ENCODE peak calls at places on chromosome 17, in eight cellular contexts. A, N, L, C, K, G, Q and D are unnamed samples. For H3K27me3, the result is how much of the 10 kb centered on the place peaks cover.

GRCh38 chr17:75854111-75854748 is 905 bp downstream of the WBP2 start:
- DNase-seq in A (peak), N (no peak), L (peak), C (peak), K (peak), G (peak), Q (no peak), D (peak)

GRCh38 chr17:68133370-68134045 is 98.0 kb downstream of the KPNA2 start:
- DNase-seq in A (no peak), N (no peak), L (no peak), C (no peak), K (no peak), G (no peak), Q (no peak), D (no peak)

GRCh38 chr17:76957600-76958464 is 89.6 kb downstream of the MGAT5B start:
- DNase-seq in A (peak), N (no peak), L (no peak), C (no peak), K (no peak), G (peak), Q (no peak), D (no peak)

GRCh38 chr17:20173091-20173490 is 163.9 kb downstream of the SPECC1 start:
- DNase-seq in A (peak), N (no peak), L (no peak), C (no peak), K (no peak), G (no peak), Q (no peak), D (no peak)

GRCh38 chr17:33868899-33869298 is 386.2 kb upstream of the CCL2 start:
- DNase-seq in A (no peak), N (no peak), L (no peak), C (no peak), K (no peak), G (no peak), Q (no peak), D (no peak)

GRCh38 chr17:57151798-57152197 is 66.8 kb downstream of the AKAP1 start:
- DNase-seq in A (no peak), N (no peak), L (no peak), C (no peak), K (no peak), G (no peak), Q (no peak), D (no peak)

GRCh38 chr17:336110-337021 is 16.2 kb downstream of the RPH3AL start:
- DNase-seq in A (no peak), N (peak), L (peak), C (no peak), K (peak), G (no peak), Q (no peak), D (no peak)

GRCh38 chr17:27477050-27477647 is 20.9 kb downstream of the KSR1 start:
- DNase-seq in A (no peak), N (no peak), L (no peak), C (no peak), K (no peak), G (no peak), Q (no peak), D (no peak)

GRCh38 chr17:40349477-40350409 is 14.8 kb downstream of the GJD3 start:
- DNase-seq in A (peak), N (no peak), L (peak), C (peak), K (no peak), G (peak), Q (no peak), D (peak)

GRCh38 chr17:40341808-40342574 is 22.5 kb downstream of the GJD3 start:
- DNase-seq in A (peak), N (peak), L (peak), C (peak), K (peak), G (peak), Q (no peak), D (no peak)

GRCh38 chr17:57552114-57552601 is 192.9 kb downstream of the CCDC182 start:
- DNase-seq in A (peak), N (no peak), L (peak), C (no peak), K (no peak), G (no peak), Q (no peak), D (no peak)

GRCh38 chr17:30600830-30601494 is 123.8 kb downstream of the GOSR1 start:
- DNase-seq in A (peak), N (no peak), L (no peak), C (peak), K (no peak), G (peak), Q (no peak), D (peak)

GRCh38 chr17:5418858-5419355 is 555 bp downstream of the NUP88 start:
- DNase-seq in A (peak), N (peak), L (no peak), C (peak), K (peak), G (peak), Q (peak), D (peak)

GRCh38 chr17:77375917-77376651 is 235.3 kb downstream of the SEC14L1 start:
- DNase-seq in A (peak), N (no peak), L (no peak), C (no peak), K (no peak), G (peak), Q (no peak), D (no peak)

GRCh38 chr17:35312346-35312745 is 61.1 kb downstream of the SLFN11 start:
- DNase-seq in A (no peak), N (no peak), L (no peak), C (no peak), K (no peak), G (no peak), Q (no peak), D (no peak)

GRCh38 chr17:66522591-66523272 is 220.3 kb downstream of the PRKCA start:
- DNase-seq in A (peak), N (no peak), L (no peak), C (peak), K (no peak), G (peak), Q (no peak), D (peak)

GRCh38 chr17:48442819-48443218 is 12.8 kb upstream of the SKAP1 start:
- DNase-seq in A (no peak), N (no peak), L (no peak), C (peak), K (no peak), G (no peak), Q (no peak), D (peak)

GRCh38 chr17:32852811-32853210 is 24.1 kb downstream of the MYO1D start:
- DNase-seq in A (peak), N (no peak), L (no peak), C (peak), K (no peak), G (no peak), Q (no peak), D (peak)

GRCh38 chr17:59149051-59149450 is 5.9 kb downstream of the SKA2 start:
- DNase-seq in A (peak), N (no peak), L (no peak), C (peak), K (no peak), G (peak), Q (no peak), D (peak)

GRCh38 chr17:77507116-77507885 is 366.5 kb downstream of the SEC14L1 start:
- DNase-seq in A (no peak), N (no peak), L (peak), C (no peak), K (no peak), G (no peak), Q (no peak), D (peak)

GRCh38 chr17:56934280-56934679 is 20.4 kb upstream of the TRIM25 start:
- DNase-seq in A (no peak), N (no peak), L (no peak), C (no peak), K (no peak), G (no peak), Q (no peak), D (peak)

GRCh38 chr17:65783845-65784334 is 222.4 kb upstream of the AXIN2 start:
- DNase-seq in A (peak), N (no peak), L (no peak), C (peak), K (no peak), G (peak), Q (peak), D (peak)

GRCh38 chr17:82698974-82699442 is 510 bp upstream of the RAB40B start:
- DNase-seq in A (no peak), N (peak), L (no peak), C (no peak), K (no peak), G (no peak), Q (no peak), D (no peak)

GRCh38 chr17:39244016-39244599 is 18.4 kb upstream of the STAC2 start:
- DNase-seq in A (no peak), N (no peak), L (no peak), C (no peak), K (no peak), G (no peak), Q (no peak), D (no peak)

GRCh38 chr17:40355804-40356758 is 8.5 kb downstream of the GJD3 start:
- DNase-seq in A (no peak), N (peak), L (peak), C (no peak), K (no peak), G (no peak), Q (no peak), D (no peak)

GRCh38 chr17:75552847-75553552 is 27.5 kb downstream of the LLGL2 start:
- DNase-seq in A (peak), N (no peak), L (no peak), C (no peak), K (no peak), G (peak), Q (no peak), D (no peak)

GRCh38 chr17:2395258-2396170 is 5.3 kb downstream of the MNT start:
- DNase-seq in A (peak), N (peak), L (peak), C (peak), K (no peak), G (peak), Q (no peak), D (peak)
- H3K4me3 ChIP-seq in A (peak), N (peak), L (no peak), C (no peak), K (no peak), G (no peak), Q (no peak), D (no peak)

GRCh38 chr17:16923904-16924700 is 47.8 kb downstream of the TNFRSF13B start:
- DNase-seq in A (no peak), N (peak), L (peak), C (no peak), K (no peak), G (no peak), Q (no peak), D (no peak)

GRCh38 chr17:16926591-16927451 is 45.1 kb downstream of the TNFRSF13B start:
- DNase-seq in A (no peak), N (peak), L (peak), C (peak), K (no peak), G (no peak), Q (no peak), D (no peak)

GRCh38 chr17:16926061-16926511 is 45.8 kb downstream of the TNFRSF13B start:
- DNase-seq in A (no peak), N (peak), L (peak), C (no peak), K (no peak), G (no peak), Q (no peak), D (no peak)

GRCh38 chr17:16924701-16925440 is 47.0 kb downstream of the TNFRSF13B start:
- DNase-seq in A (no peak), N (peak), L (peak), C (no peak), K (no peak), G (no peak), Q (no peak), D (no peak)

GRCh38 chr17:16925461-16926060 is 46.4 kb downstream of the TNFRSF13B start:
- DNase-seq in A (no peak), N (peak), L (peak), C (no peak), K (no peak), G (no peak), Q (no peak), D (no peak)
- TF ChIP-seq CTCF in A (no peak), N (no peak), L (no peak), C (no peak), K (no peak), G (no peak), Q (no peak), D (no peak)

GRCh38 chr17:81460856-81461460 is 51.6 kb downstream of the ACTG1 start:
- DNase-seq in A (no peak), N (peak), L (peak), C (no peak), K (no peak), G (no peak), Q (no peak), D (no peak)
- H3K27me3 ChIP-seq in A (under half), N (under half), L (under half), C (under half), K (under half), G (under half), Q (under half), D (under half)

GRCh38 chr17:9020096-9020823 is 1.1 kb upstream of the NTN1 start:
- DNase-seq in A (no peak), N (no peak), L (no peak), C (no peak), K (no peak), G (no peak), Q (no peak), D (no peak)
- H3K4me3 ChIP-seq in A (peak), N (peak), L (peak), C (no peak), K (no peak), G (no peak), Q (no peak), D (no peak)

GRCh38 chr17:55549140-55549539 is 37.9 kb upstream of the SMIM36 start:
- DNase-seq in A (no peak), N (no peak), L (no peak), C (peak), K (no peak), G (no peak), Q (no peak), D (peak)
- TF ChIP-seq CTCF in A (peak), N (no peak), L (peak), C (peak), K (no peak), G (no peak), Q (no peak), D (no peak)

DNA sequence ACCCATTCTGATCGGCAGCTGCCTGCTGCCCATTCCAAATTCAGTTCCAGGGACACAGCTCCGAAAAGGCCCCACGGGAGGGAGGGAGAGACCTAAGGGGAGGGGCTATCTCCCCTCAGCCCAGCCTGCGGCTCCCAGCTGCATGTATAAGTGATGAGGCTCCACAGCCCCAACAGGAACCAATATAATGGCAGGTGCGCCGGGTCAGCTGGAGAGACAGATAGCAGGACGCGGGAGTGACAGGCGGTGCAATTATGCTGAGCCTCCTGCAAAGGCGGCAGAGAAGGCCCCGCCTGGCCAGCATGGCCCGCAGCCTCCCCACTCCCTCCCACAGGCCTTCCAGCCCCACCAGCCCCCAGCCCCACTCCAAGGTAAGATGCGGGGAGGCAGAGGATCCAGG is 8.1 kb upstream of the C1QL1 start:
- DNase-seq in A (no peak), N (no peak), L (no peak), C (no peak), K (no peak), G (no peak), Q (no peak), D (no peak)
- H3K27me3 ChIP-seq in A (under half), N (under half), L (under half), C (under half), K (under half), G (under half), Q (under half), D (under half)

GRCh38 chr17:28760987-28761562 is 17.3 kb downstream of the TRAF4 start:
- DNase-seq in A (peak), N (peak), L (peak), C (peak), K (peak), G (peak), Q (no peak), D (peak)
- H3K4me3 ChIP-seq in A (no peak), N (no peak), L (no peak), C (no peak), K (no peak), G (no peak), Q (no peak), D (no peak)

GRCh38 chr17:50426814-50427787 is 1.1 kb downstream of the ACSF2 start:
- DNase-seq in A (peak), N (no peak), L (no peak), C (peak), K (peak), G (peak), Q (no peak), D (peak)
- TF ChIP-seq CTCF in A (peak), N (no peak), L (no peak), C (peak), K (no peak), G (peak), Q (peak), D (peak)

DNA sequence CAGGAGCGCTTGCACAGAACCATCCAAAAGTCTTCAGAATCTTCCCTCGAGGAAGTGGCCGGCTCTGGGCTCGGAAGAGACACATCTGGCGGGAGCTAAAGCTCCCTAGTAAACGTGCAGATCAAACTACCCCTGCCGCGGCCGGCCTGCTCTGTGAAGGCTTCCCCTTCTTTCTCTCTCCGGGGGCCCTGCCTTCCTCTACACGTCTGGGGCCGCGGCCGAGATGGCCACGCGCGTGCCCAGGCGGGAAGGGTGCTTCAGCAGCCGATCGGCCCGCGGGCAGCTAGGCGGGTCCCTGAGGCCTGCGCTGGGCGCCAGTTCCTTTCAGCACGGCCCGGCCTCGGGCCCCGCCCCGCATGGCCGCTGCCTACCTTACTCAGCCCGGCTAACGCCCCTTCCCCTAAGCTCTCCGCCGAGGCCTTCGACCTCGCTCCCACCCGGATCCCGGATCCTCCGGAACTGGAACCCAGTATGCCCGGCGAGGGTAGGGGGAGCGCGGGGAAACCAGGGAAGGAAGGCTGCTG is 408 bp downstream of the TMEM11 start:
- DNase-seq in A (no peak), N (peak), L (peak), C (no peak), K (peak), G (no peak), Q (no peak), D (peak)
- H3K27me3 ChIP-seq in A (under half), N (under half), L (under half), C (under half), K (under half), G (under half), Q (under half), D (under half)